ENCODE peak calls at places on chromosome 1, in eight cellular contexts. C is psoas muscle; X is AG09319; Q is caudate nucleus; F is pancreas; O is stimulated activated CD8-positive, alpha-beta memory T cell treated with anti-CD3 and anti-CD28 coated beads, Interleukin-4, amount 100 ng/mL, for 1 hour; E is T-cell; D is activated T-cell treated with anti-CD3 and anti-CD28 coated beads, Interleukin-2, amount 50 U/mL, for 4 hours. U is an unnamed sample.

GRCh38 chr1:68120136-68120791 is 69.8 kb upstream of the DIRAS3 start:
- DNase-seq in D (no peak), F (no peak), X (peak; percentile 66), O (no peak), C (no peak), E (no peak), Q (peak; percentile 10), U (peak; percentile 8)

GRCh38 chr1:56409112-56409691 is 170.2 kb downstream of the PLPP3 start:
- DNase-seq in O (no peak), E (no peak), X (no peak), F (peak; percentile 62), D (no peak), Q (no peak), C (peak; percentile 13), U (no peak)

GRCh38 chr1:154714638-154715037 is 106.7 kb upstream of the ADAR start:
- DNase-seq in Q (no peak), F (no peak), C (no peak), O (no peak), E (no peak), D (no peak), X (no peak), U (no peak)

GRCh38 chr1:157584503-157584902 is 13.4 kb downstream of the FCRL4 start:
- DNase-seq in O (no peak), Q (no peak), D (no peak), E (no peak), F (no peak), X (no peak), C (no peak), U (no peak)

GRCh38 chr1:6827081-6827480 is 41.8 kb downstream of the CAMTA1 start:
- DNase-seq in X (no peak), E (no peak), D (no peak), F (no peak), Q (no peak), O (no peak), C (no peak), U (no peak)

GRCh38 chr1:182971219-182971618 is 18.3 kb upstream of the SHCBP1L start:
- DNase-seq in F (no peak), C (no peak), E (no peak), X (no peak), Q (no peak), D (no peak), O (no peak), U (no peak)

GRCh38 chr1:91653183-91653582 is 152.5 kb downstream of the CDC7 start:
- DNase-seq in Q (no peak), F (no peak), X (no peak), E (no peak), O (no peak), D (no peak), C (no peak), U (no peak)

GRCh38 chr1:230778916-230779590 is 31.9 kb downstream of the CAPN9 start:
- DNase-seq in Q (no peak), O (no peak), D (no peak), C (no peak), E (no peak), X (no peak), F (no peak), U (no peak)

GRCh38 chr1:201807958-201808632 is 20.9 kb upstream of the IPO9 start:
- DNase-seq in C (no peak), X (no peak), Q (no peak), F (no peak), E (no peak), D (no peak), O (no peak), U (no peak)

GRCh38 chr1:231778009-231778719 is 151.6 kb downstream of the DISC1 start:
- DNase-seq in O (no peak), Q (no peak), E (no peak), F (peak; percentile 17), C (peak; percentile 51), X (no peak), D (no peak), U (no peak)

GRCh38 chr1:241733899-241734298 is 81.8 kb downstream of the WDR64 start:
- DNase-seq in C (no peak), D (no peak), F (no peak), X (no peak), Q (no peak), O (no peak), E (no peak), U (no peak)

GRCh38 chr1:25695991-25696330 is 79.4 kb downstream of the MAN1C1 start:
- DNase-seq in E (no peak), X (peak; percentile 57), O (no peak), F (no peak), C (peak; percentile 55), D (no peak), Q (peak; percentile 18), U (no peak)

GRCh38 chr1:155859881-155860841 is 794 bp downstream of the SYT11 start:
- DNase-seq in F (peak; percentile 65), E (peak; percentile 45), Q (peak; percentile 93), C (peak; percentile 83), D (peak; percentile 37), X (peak; percentile 43), O (peak; percentile 6), U (peak; percentile 53)

GRCh38 chr1:39082811-39083576 is 56.8 kb downstream of the NDUFS5 start:
- DNase-seq in D (no peak), C (no peak), O (no peak), Q (no peak), F (no peak), E (no peak), X (no peak), U (no peak)

GRCh38 chr1:111804736-111805135 is 49.0 kb downstream of the DDX20 start:
- DNase-seq in Q (no peak), X (no peak), E (no peak), D (no peak), C (no peak), F (no peak), O (no peak), U (no peak)

GRCh38 chr1:54863267-54863665 is 23.7 kb downstream of the DHCR24 start:
- DNase-seq in E (no peak), C (no peak), Q (no peak), D (no peak), X (no peak), F (no peak), O (no peak), U (no peak)

GRCh38 chr1:236502579-236502971 is 21.2 kb upstream of the LGALS8 start:
- DNase-seq in Q (no peak), E (no peak), X (no peak), C (no peak), F (no peak), D (no peak), O (no peak), U (no peak)

U was measured in GDM1.